ENCODE peak calls at places on chromosomes 13 and 19, in nine cellular contexts. I is AG04450, G is heart right ventricle, E is left lung, U is heart left ventricle, P is IMR-90, M is suprapubic skin, R is spleen, Y is osteoblast. X is an unnamed sample.
A peak's percentile ranks its signal among the peaks of the same experiment; 100 is the strongest.

GRCh38 chr19:956747-957451 is 27.2 kb upstream of the WDR18 start:
- DNase-seq in I (no peak), G (no peak), E (no peak), U (no peak), P (peak; percentile 36), M (no peak), R (no peak), Y (peak; percentile 96), X (no peak)

GRCh38 chr13:91296011-91296410 is 51.5 kb upstream of the MIR17HG start:
- DNase-seq in I (no peak), G (no peak), E (no peak), U (no peak), P (no peak), M (no peak), R (no peak), Y (no peak), X (no peak)

GRCh38 chr19:34172661-34173144 is 399 bp downstream of the LSM14A start:
- DNase-seq in I (no peak), G (no peak), E (no peak), U (no peak), P (no peak), M (no peak), R (peak; percentile 91), Y (peak; percentile 77), X (no peak)

GRCh38 chr13:66714795-66715194 is 515.3 kb downstream of the PCDH9 start:
- DNase-seq in I (no peak), G (no peak), E (no peak), U (no peak), P (no peak), M (no peak), R (no peak), Y (peak; percentile 64), X (no peak)

GRCh38 chr13:91232716-91233115 is 114.8 kb upstream of the MIR17HG start:
- DNase-seq in I (no peak), G (no peak), E (no peak), U (no peak), P (no peak), M (no peak), R (no peak), Y (no peak), X (no peak)

GRCh38 chr13:44759222-44759721 is 183.1 kb upstream of the TSC22D1 start:
- DNase-seq in I (no peak), G (no peak), E (no peak), U (no peak), P (no peak), M (no peak), R (no peak), Y (no peak), X (no peak)

GRCh38 chr19:56637976-56638555 is 4.9 kb upstream of the SMIM17 start:
- DNase-seq in I (peak; percentile 21), G (peak; percentile 79), E (peak; percentile 81), U (peak; percentile 87), P (peak; percentile 65), M (no peak), R (no peak), Y (peak; percentile 93), X (no peak)

GRCh38 chr19:13920940-13921744 is 15.1 kb downstream of the CC2D1A start:
- DNase-seq in I (no peak), G (no peak), E (no peak), U (no peak), P (peak; percentile 44), M (no peak), R (no peak), Y (peak; percentile 90), X (no peak)

GRCh38 chr13:90640976-90641375 is 706.5 kb upstream of the MIR17HG start:
- DNase-seq in I (no peak), G (no peak), E (no peak), U (no peak), P (no peak), M (no peak), R (no peak), Y (no peak), X (no peak)

GRCh38 chr19:41265376-41266153 is 1.4 kb downstream of the HNRNPUL1 start:
- DNase-seq in I (no peak), G (no peak), E (peak; percentile 34), U (no peak), P (peak; percentile 37), M (no peak), R (no peak), Y (no peak), X (no peak)

GRCh38 chr19:11737964-11738745 is 591 bp downstream of the ZNF823 start:
- DNase-seq in I (no peak), G (peak; percentile 31), E (peak; percentile 77), U (peak; percentile 18), P (peak; percentile 12), M (peak; percentile 70), R (peak; percentile 92), Y (no peak), X (no peak)

GRCh38 chr19:50313812-50314536 is 15.2 kb downstream of the KCNC3 start:
- DNase-seq in I (no peak), G (no peak), E (no peak), U (no peak), P (no peak), M (no peak), R (no peak), Y (peak; percentile 69), X (no peak)

GRCh38 chr13:51804295-51805172 is 571 bp upstream of the DHRS12 start:
- DNase-seq in I (no peak), G (no peak), E (no peak), U (peak; percentile 47), P (no peak), M (peak; percentile 71), R (peak; percentile 83), Y (peak; percentile 75), X (no peak)

GRCh38 chr19:4089400-4089908 is 22.8 kb upstream of the ZBTB7A start:
- DNase-seq in I (no peak), G (no peak), E (peak; percentile 67), U (no peak), P (no peak), M (no peak), R (peak; percentile 91), Y (no peak), X (no peak)

GRCh38 chr13:50616101-50616500 is 227.4 kb downstream of the DLEU7 start:
- DNase-seq in I (peak; percentile 26), G (no peak), E (no peak), U (no peak), P (peak; percentile 51), M (no peak), R (no peak), Y (no peak), X (no peak)

GRCh38 chr13:85137516-85137915 is 661.7 kb downstream of the SLITRK6 start:
- DNase-seq in I (no peak), G (no peak), E (no peak), U (no peak), P (no peak), M (no peak), R (no peak), Y (no peak), X (no peak)

GRCh38 chr13:30115257-30115600 is 192.1 kb downstream of the KATNAL1 start:
- DNase-seq in I (no peak), G (no peak), E (no peak), U (no peak), P (no peak), M (no peak), R (no peak), Y (no peak), X (no peak)

GRCh38 chr19:21423057-21424041 is 26.4 kb downstream of the ZNF493 start:
- DNase-seq in I (no peak), G (no peak), E (no peak), U (no peak), P (no peak), M (no peak), R (no peak), Y (no peak), X (no peak)

GRCh38 chr19:53958168-53958571 is 4.6 kb upstream of the CACNG8 start:
- DNase-seq in I (no peak), G (no peak), E (no peak), U (no peak), P (no peak), M (no peak), R (no peak), Y (peak; percentile 65), X (no peak)
- H3K27me3 ChIP-seq in I (peaks cover 28% of the 10 kb centered on the region), G (peaks cover 90% of the 10 kb centered on the region), E (peaks cover 45% of the 10 kb centered on the region), U (peaks cover 37% of the 10 kb centered on the region), P (peaks cover 48% of the 10 kb centered on the region), M (peaks cover 96% of the 10 kb centered on the region), R (peaks cover 27% of the 10 kb centered on the region), Y (peaks cover 55% of the 10 kb centered on the region), X (peaks cover 8% of the 10 kb centered on the region)

GRCh38 chr13:100753391-100753790 is 78.8 kb upstream of the TMTC4 start:
- DNase-seq in I (no peak), G (no peak), E (no peak), U (no peak), P (no peak), M (no peak), R (no peak), Y (no peak), X (no peak)

DNA sequence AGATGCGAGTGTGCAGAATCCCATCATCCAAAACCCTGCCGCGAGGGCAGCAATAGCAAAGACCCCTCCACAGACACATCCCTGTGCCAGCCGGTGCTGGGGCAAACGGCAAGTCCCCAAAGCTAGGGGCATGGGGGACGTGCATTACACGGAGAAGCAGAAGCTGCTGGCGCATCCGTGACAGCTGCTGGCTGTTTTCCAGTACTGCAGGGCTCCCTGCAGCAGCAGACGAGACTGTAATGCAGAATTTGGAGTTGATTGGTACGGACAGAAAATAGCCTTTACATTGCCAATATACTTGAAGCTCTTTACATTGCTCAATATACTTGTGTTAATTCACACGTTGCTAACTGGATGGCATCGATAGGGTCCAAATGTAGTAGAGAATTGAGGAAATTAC is 77.2 kb upstream of the TMTC4 start:
- DNase-seq in I (no peak), G (no peak), E (no peak), U (no peak), P (no peak), M (no peak), R (no peak), Y (no peak), X (no peak)
- TF ChIP-seq CTCF in I (no peak), G (no peak), E (no peak), U (no peak), P (no peak), M (no peak), R (no peak), Y (no peak), X (no peak)

DNA sequence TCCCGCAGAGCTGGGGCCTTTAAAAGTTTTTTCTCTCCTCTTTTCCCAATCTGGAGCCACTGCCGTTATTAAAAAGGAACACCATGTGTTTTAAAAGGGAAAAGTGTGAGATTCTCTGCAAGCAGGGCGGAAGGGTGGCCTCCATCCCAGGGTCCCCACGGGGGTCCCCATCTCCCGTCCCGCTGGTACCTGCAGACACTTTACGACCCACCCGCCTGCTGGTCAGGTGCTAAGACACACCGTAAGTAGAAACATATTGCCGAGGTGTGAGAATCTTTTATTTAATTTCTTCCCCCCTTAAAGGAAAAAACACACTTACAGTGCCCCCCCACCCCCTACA is 1.8 kb downstream of the CRLF1 start:
- DNase-seq in I (no peak), G (no peak), E (no peak), U (no peak), P (no peak), M (no peak), R (no peak), Y (peak; percentile 85), X (no peak)
- H3K27me3 ChIP-seq in I (peaks cover 57% of the 10 kb centered on the region), G (peaks cover 90% of the 10 kb centered on the region), E (peaks cover 55% of the 10 kb centered on the region), U (peaks cover 45% of the 10 kb centered on the region), P (peaks cover 63% of the 10 kb centered on the region), M (peaks cover 62% of the 10 kb centered on the region), R (peaks cover 63% of the 10 kb centered on the region), Y (peaks cover 30% of the 10 kb centered on the region), X (peaks cover 34% of the 10 kb centered on the region)

DNA sequence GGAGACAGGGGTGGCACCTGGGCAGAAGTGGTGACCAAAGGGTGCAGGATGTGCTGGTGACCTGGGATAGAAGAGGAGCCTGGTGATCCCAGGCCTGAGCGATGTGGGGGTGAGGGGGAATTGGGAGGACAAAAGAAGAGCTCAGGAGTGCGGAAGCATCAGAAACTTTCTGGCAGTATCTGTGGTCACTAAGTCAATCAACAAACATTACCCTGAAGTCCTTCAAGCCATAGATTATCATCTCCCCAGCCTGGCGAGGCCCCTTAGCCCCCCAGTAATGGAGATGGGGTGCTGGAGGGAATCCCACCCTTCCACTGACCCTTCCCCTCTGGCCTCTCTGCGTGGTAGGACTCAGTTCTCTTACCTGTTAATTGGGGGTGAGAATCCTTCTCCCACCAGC is 10.5 kb downstream of the MEF2B start:
- DNase-seq in I (no peak), G (no peak), E (no peak), U (no peak), P (no peak), M (no peak), R (no peak), Y (no peak), X (no peak)
- TF ChIP-seq CTCF in I (no peak), G (no peak), E (no peak), U (no peak), P (no peak), M (no peak), R (no peak), Y (no peak), X (no peak)

X was measured in ascending aorta.